ENCODE peak calls at places on chromosome 22, in ten cellular contexts. D is M059J; Q is effector memory CD4-positive, alpha-beta T cell; S is amygdala; L is anterior cingulate cortex; G is WTC11; P is activated gamma-delta T cell treated with anti-CD3 and anti-CD28 coated beads, Interleukin-2, amount 50 U/mL, for 16 hours; U is spleen; N is kidney glomerular epithelial cell; F is uterus. J is an unnamed sample.

GRCh38 chr22:35611891-35612576 is 5.1 kb downstream of the MB start:
- DNase-seq in D (no peak), G (no peak), P (no peak), U (no peak), L (no peak), F (no peak), Q (no peak), N (no peak), S (no peak), J (no peak)

GRCh38 chr22:24525416-24526037 is 29.4 kb downstream of the GUCD1 start:
- DNase-seq in F (peak), U (peak), P (peak), Q (peak), S (peak), N (peak), L (peak), D (peak), G (peak), J (peak)

GRCh38 chr22:27222178-27222577 is 564.8 kb downstream of the MIAT start:
- DNase-seq in L (no peak), D (no peak), U (no peak), Q (no peak), G (no peak), F (no peak), S (no peak), P (no peak), N (no peak), J (no peak)

GRCh38 chr22:22704156-22704946 is 59.9 kb downstream of the GGTLC2 start:
- DNase-seq in P (no peak), U (no peak), L (no peak), Q (no peak), F (no peak), G (no peak), D (no peak), S (no peak), N (no peak), J (no peak)

GRCh38 chr22:24688294-24688693 is 85.3 kb downstream of the GGT1 start:
- DNase-seq in N (no peak), G (no peak), P (no peak), L (no peak), D (no peak), S (no peak), F (no peak), U (no peak), Q (no peak), J (no peak)

GRCh38 chr22:50121202-50121740 is 31.5 kb downstream of the MOV10L1 start:
- DNase-seq in N (no peak), D (no peak), P (no peak), G (no peak), Q (no peak), S (no peak), F (no peak), L (no peak), U (no peak), J (no peak)

GRCh38 chr22:17562906-17563870 is at the start of gene SLC25A18:
- DNase-seq in D (no peak), G (no peak), F (peak), U (peak), L (no peak), Q (no peak), P (no peak), S (peak), N (no peak), J (peak)

GRCh38 chr22:48541401-48542098 is 1286.1 kb downstream of the BRD1 start:
- DNase-seq in Q (no peak), P (no peak), S (no peak), F (no peak), D (no peak), N (no peak), L (no peak), U (no peak), G (no peak), J (no peak)

GRCh38 chr22:24305260-24305692 is 34.6 kb downstream of the SPECC1L start:
- DNase-seq in G (no peak), N (no peak), P (no peak), L (no peak), S (no peak), Q (no peak), F (no peak), D (peak), U (no peak), J (no peak)

GRCh38 chr22:28873183-28873964 is 10.0 kb upstream of the ZNRF3 start:
- DNase-seq in P (no peak), Q (no peak), L (no peak), N (no peak), G (no peak), D (no peak), F (no peak), U (no peak), S (no peak), J (no peak)

GRCh38 chr22:47200273-47201051 is 438.0 kb downstream of the TBC1D22A start:
- DNase-seq in U (peak), D (no peak), Q (no peak), N (no peak), F (no peak), S (no peak), G (no peak), L (no peak), P (no peak), J (no peak)

GRCh38 chr22:45001653-45002052 is 8.2 kb downstream of the PHF21B start:
- DNase-seq in Q (no peak), N (no peak), D (no peak), U (no peak), L (no peak), F (no peak), S (no peak), P (no peak), G (no peak), J (no peak)

GRCh38 chr22:27045103-27045940 is 387.9 kb downstream of the MIAT start:
- DNase-seq in U (no peak), S (no peak), F (no peak), Q (no peak), D (peak), G (no peak), L (no peak), P (no peak), N (peak), J (no peak)